ENCODE peak calls at places on chromosome 13, in nine cellular contexts. C is H1, A is T-cell, O is kidney glomerular epithelial cell, H is esophagus squamous epithelium, X is tibial artery, M is ACHN, N is uterus, Z is frontal cortex. G is an unnamed sample.

GRCh38 chr13:33275916-33276315 is 9.6 kb downstream of the STARD13 start:
- DNase-seq in C (no peak), A (no peak), O (peak; percentile 10), H (no peak), X (no peak), M (no peak), N (no peak), Z (no peak), G (peak; percentile 61)

GRCh38 chr13:82627183-82627582 is 1255.1 kb downstream of the SLITRK1 start:
- DNase-seq in C (no peak), A (no peak), O (no peak), H (no peak), X (no peak), M (no peak), N (no peak), Z (no peak), G (no peak)

GRCh38 chr13:51576754-51577153 is 7.5 kb upstream of the WDFY2 start:
- DNase-seq in C (no peak), A (no peak), O (no peak), H (no peak), X (no peak), M (no peak), N (no peak), Z (no peak), G (no peak)

GRCh38 chr13:77751513-77752456 is 54.3 kb downstream of the SLAIN1 start:
- DNase-seq in C (no peak), A (peak; percentile 32), O (peak; percentile 57), H (no peak), X (no peak), M (peak; percentile 47), N (no peak), Z (peak; percentile 10), G (peak; percentile 59)

GRCh38 chr13:24271611-24272451 is 37.5 kb upstream of the C1QTNF9 start:
- DNase-seq in C (no peak), A (peak; percentile 67), O (peak; percentile 59), H (no peak), X (peak; percentile 52), M (peak; percentile 62), N (peak; percentile 52), Z (peak; percentile 53), G (peak; percentile 49)

GRCh38 chr13:95087746-95088305 is 213.4 kb downstream of the ABCC4 start:
- DNase-seq in C (no peak), A (no peak), O (no peak), H (no peak), X (no peak), M (no peak), N (no peak), Z (no peak), G (peak; percentile 24)

GRCh38 chr13:31409678-31410356 is 210.0 kb downstream of the B3GLCT start:
- DNase-seq in C (no peak), A (no peak), O (no peak), H (no peak), X (no peak), M (peak; percentile 11), N (no peak), Z (no peak), G (no peak)

GRCh38 chr13:32087955-32088747 is 56.6 kb downstream of the FRY start:
- DNase-seq in C (no peak), A (no peak), O (no peak), H (no peak), X (no peak), M (no peak), N (no peak), Z (no peak), G (no peak)

GRCh38 chr13:44884076-44884729 is 105.1 kb downstream of the NUFIP1 start:
- DNase-seq in C (no peak), A (no peak), O (no peak), H (no peak), X (no peak), M (no peak), N (no peak), Z (no peak), G (peak; percentile 82)

GRCh38 chr13:103703246-103703645 is 637.0 kb upstream of the SLC10A2 start:
- DNase-seq in C (no peak), A (no peak), O (no peak), H (no peak), X (no peak), M (no peak), N (no peak), Z (no peak), G (no peak)

GRCh38 chr13:35699181-35699580 is 222.7 kb upstream of the MAB21L1 start:
- DNase-seq in C (no peak), A (no peak), O (no peak), H (no peak), X (no peak), M (no peak), N (no peak), Z (no peak), G (peak; percentile 65)

GRCh38 chr13:98984118-98984517 is 6.3 kb upstream of the DOCK9 start:
- DNase-seq in C (no peak), A (no peak), O (no peak), H (no peak), X (no peak), M (no peak), N (no peak), Z (no peak), G (no peak)

GRCh38 chr13:36332986-36333385 is 13.2 kb downstream of the SPART start:
- DNase-seq in C (no peak), A (no peak), O (peak; percentile 4), H (no peak), X (no peak), M (peak; percentile 39), N (no peak), Z (no peak), G (peak; percentile 48)

GRCh38 chr13:44972956-44973581 is 16.2 kb downstream of the NUFIP1 start:
- DNase-seq in C (no peak), A (no peak), O (peak; percentile 14), H (no peak), X (no peak), M (peak; percentile 56), N (no peak), Z (no peak), G (peak; percentile 52)

GRCh38 chr13:20326809-20327208 is 94.7 kb upstream of the GJB6 start:
- DNase-seq in C (no peak), A (no peak), O (no peak), H (no peak), X (no peak), M (no peak), N (no peak), Z (no peak), G (no peak)

GRCh38 chr13:90545070-90545840 is 802.2 kb upstream of the MIR17HG start:
- DNase-seq in C (no peak), A (no peak), O (peak; percentile 6), H (no peak), X (no peak), M (no peak), N (no peak), Z (no peak), G (no peak)

GRCh38 chr13:35500071-35500595 is 23.6 kb upstream of the MAB21L1 start:
- DNase-seq in C (no peak), A (no peak), O (no peak), H (no peak), X (no peak), M (no peak), N (no peak), Z (no peak), G (no peak)

GRCh38 chr13:92255533-92255932 is 857.1 kb downstream of the GPC5 start:
- DNase-seq in C (no peak), A (no peak), O (no peak), H (no peak), X (no peak), M (no peak), N (no peak), Z (no peak), G (no peak)

GRCh38 chr13:102854675-102855074 is 8.8 kb downstream of the ERCC5 start:
- DNase-seq in C (no peak), A (no peak), O (no peak), H (no peak), X (no peak), M (no peak), N (no peak), Z (no peak), G (no peak)

GRCh38 chr13:78121459-78122348 is 203.1 kb upstream of the EDNRB start:
- DNase-seq in C (peak; percentile 50), A (peak; percentile 18), O (peak; percentile 62), H (no peak), X (peak; percentile 24), M (peak; percentile 57), N (peak; percentile 21), Z (peak; percentile 14), G (peak; percentile 51)

GRCh38 chr13:100694722-100695644 is 20.4 kb upstream of the TMTC4 start:
- DNase-seq in C (peak; percentile 78), A (no peak), O (peak; percentile 83), H (no peak), X (no peak), M (peak; percentile 75), N (no peak), Z (no peak), G (peak; percentile 65)

GRCh38 chr13:32468502-32469147 is 40.7 kb upstream of the N4BP2L1 start:
- DNase-seq in C (no peak), A (no peak), O (peak; percentile 6), H (no peak), X (no peak), M (no peak), N (no peak), Z (no peak), G (no peak)

G was measured in AG08395.